ENCODE peak calls at places on chromosomes 2 and 18, in ten cellular contexts. Q is progenitor cell of endocrine pancreas; S is activated T-cell treated with anti-CD3 and anti-CD28 coated beads for 1 hour; Z is CD8-positive, alpha-beta memory T cell; F is NCI-H524; B is stimulated activated CD4-positive, alpha-beta T cell treated with anti-CD3 and anti-CD28 coated beads, Interleukin-1b, Interleukin-23, amount 100 ng/mL, for 24 hours; H is activated effector memory CD4-positive, alpha-beta T cell treated with anti-CD3 and anti-CD28 coated beads, Interleukin-2, amount 50 U/mL, for 16 hours; G is islet precursor cell; D is NCI-H226; V is activated naive CD4-positive, alpha-beta T cell treated with anti-CD3 and anti-CD28 coated beads, Interleukin-2, amount 10 ng/mL, durations not matched to agents 7 days and 5 days. M is an unnamed sample.

GRCh38 chr18:58234359-58234741 is 190.3 kb downstream of the NEDD4L start:
- DNase-seq in Q (no peak), S (no peak), Z (no peak), F (no peak), B (no peak), H (no peak), G (no peak), D (no peak), V (no peak), M (no peak)

GRCh38 chr2:9163306-9164111 is 43.1 kb upstream of the ASAP2 start:
- DNase-seq in Q (no peak), S (no peak), Z (no peak), F (no peak), B (no peak), H (no peak), G (peak; percentile 75), D (peak; percentile 85), V (no peak), M (no peak)

GRCh38 chr18:47175283-47175894 is 775 bp downstream of the IER3IP1 start:
- DNase-seq in Q (no peak), S (no peak), Z (no peak), F (no peak), B (no peak), H (no peak), G (no peak), D (no peak), V (no peak), M (no peak)

GRCh38 chr2:75068546-75068945 is 110.1 kb downstream of the POLE4 start:
- DNase-seq in Q (no peak), S (no peak), Z (no peak), F (no peak), B (no peak), H (no peak), G (no peak), D (no peak), V (no peak), M (no peak)

GRCh38 chr2:236352761-236353593 is 88.8 kb upstream of the ASB18 start:
- DNase-seq in Q (no peak), S (peak; percentile 23), Z (peak; percentile 23), F (no peak), B (no peak), H (peak; percentile 64), G (no peak), D (no peak), V (peak; percentile 54), M (no peak)

GRCh38 chr2:194549387-194549786 is 1107.6 kb upstream of the SLC39A10 start:
- DNase-seq in Q (no peak), S (no peak), Z (no peak), F (no peak), B (no peak), H (no peak), G (no peak), D (no peak), V (no peak), M (no peak)

GRCh38 chr18:9765505-9765904 is 57.4 kb downstream of the RAB31 start:
- DNase-seq in Q (no peak), S (no peak), Z (no peak), F (peak; percentile 7), B (no peak), H (no peak), G (peak; percentile 58), D (no peak), V (no peak), M (no peak)

GRCh38 chr18:22427797-22428549 is 10.3 kb upstream of the CTAGE1 start:
- DNase-seq in Q (no peak), S (no peak), Z (no peak), F (no peak), B (no peak), H (no peak), G (no peak), D (peak; percentile 24), V (no peak), M (no peak)

GRCh38 chr2:109052922-109053321 is 63.9 kb upstream of the EDAR start:
- DNase-seq in Q (no peak), S (no peak), Z (no peak), F (no peak), B (no peak), H (no peak), G (no peak), D (no peak), V (no peak), M (no peak)

GRCh38 chr2:100886054-100886453 is 66.1 kb downstream of the NPAS2 start:
- DNase-seq in Q (no peak), S (no peak), Z (no peak), F (no peak), B (no peak), H (no peak), G (no peak), D (no peak), V (no peak), M (no peak)

GRCh38 chr2:65430515-65431416 is 1.6 kb downstream of the SPRED2 start:
- DNase-seq in Q (peak; percentile 44), S (peak; percentile 38), Z (peak; percentile 67), F (peak; percentile 58), B (no peak), H (peak; percentile 87), G (peak; percentile 69), D (no peak), V (peak; percentile 83), M (no peak)

GRCh38 chr2:96353032-96353561 is 17.5 kb downstream of the NCAPH start:
- DNase-seq in Q (no peak), S (no peak), Z (no peak), F (peak; percentile 76), B (no peak), H (no peak), G (no peak), D (no peak), V (no peak), M (no peak)

GRCh38 chr2:154995332-154995731 is 296.8 kb downstream of the KCNJ3 start:
- DNase-seq in Q (no peak), S (no peak), Z (no peak), F (no peak), B (no peak), H (no peak), G (no peak), D (no peak), V (no peak), M (peak; percentile 6)

GRCh38 chr2:200137691-200138090 is 168.8 kb upstream of the SPATS2L start:
- DNase-seq in Q (no peak), S (no peak), Z (no peak), F (no peak), B (no peak), H (no peak), G (no peak), D (no peak), V (no peak), M (no peak)

GRCh38 chr2:218895758-218896500 is 15.3 kb downstream of the WNT10A start:
- DNase-seq in Q (no peak), S (no peak), Z (no peak), F (no peak), B (no peak), H (no peak), G (peak; percentile 89), D (peak; percentile 73), V (no peak), M (no peak)

GRCh38 chr2:29281585-29281984 is 166.4 kb downstream of the CLIP4 start:
- DNase-seq in Q (no peak), S (no peak), Z (no peak), F (peak; percentile 18), B (no peak), H (no peak), G (peak; percentile 33), D (peak; percentile 64), V (no peak), M (peak; percentile 19)

GRCh38 chr2:239187464-239188253 is 213.2 kb downstream of the HDAC4 start:
- DNase-seq in Q (no peak), S (no peak), Z (no peak), F (no peak), B (no peak), H (peak; percentile 49), G (peak; percentile 29), D (no peak), V (no peak), M (no peak)

GRCh38 chr2:68171146-68171545 is 13.5 kb downstream of the PNO1 start:
- DNase-seq in Q (no peak), S (no peak), Z (no peak), F (no peak), B (no peak), H (no peak), G (no peak), D (no peak), V (no peak), M (no peak)

GRCh38 chr2:190950566-190950991 is 63.4 kb downstream of the STAT1 start:
- DNase-seq in Q (no peak), S (no peak), Z (no peak), F (no peak), B (no peak), H (no peak), G (no peak), D (no peak), V (no peak), M (no peak)

GRCh38 chr2:33617401-33617800 is 18.3 kb upstream of the FAM98A start:
- DNase-seq in Q (no peak), S (no peak), Z (no peak), F (no peak), B (no peak), H (no peak), G (no peak), D (no peak), V (no peak), M (no peak)

GRCh38 chr2:143901185-143901842 is 618.6 kb downstream of the ZEB2 start:
- DNase-seq in Q (no peak), S (no peak), Z (no peak), F (no peak), B (no peak), H (no peak), G (peak; percentile 59), D (peak; percentile 92), V (no peak), M (peak; percentile 74)

GRCh38 chr18:2997846-2998599 is 14.9 kb downstream of the LPIN2 start:
- DNase-seq in Q (no peak), S (no peak), Z (no peak), F (no peak), B (no peak), H (no peak), G (no peak), D (no peak), V (no peak), M (no peak)

GRCh38 chr2:54903736-54904554 is 146.3 kb downstream of the RTN4 start:
- DNase-seq in Q (no peak), S (peak; percentile 30), Z (no peak), F (no peak), B (peak; percentile 30), H (peak; percentile 84), G (peak; percentile 90), D (peak; percentile 98), V (peak; percentile 59), M (peak; percentile 96)